ENCODE peak calls at places on chromosome 11, in six cellular contexts. One of them, this sample, is unnamed.

GRCh38 chr11:30990625-30991348 is 378.8 kb downstream of the DCDC1 start:
- DNase-seq in WTC11: no peak
- DNase-seq in endothelial cell: no peak
- DNase-seq in stimulated activated CD8-positive, alpha-beta memory T cell treated with anti-CD3 and anti-CD28 coated beads, Interleukin-15, amount 100 ng/mL, for 4 hours: no peak
- DNase-seq in cerebellar cortex: no peak
- DNase-seq in coronary artery: no peak
- DNase-seq in this sample: no peak

GRCh38 chr11:76210920-76211851 is 4.9 kb upstream of the WNT11 start:
- DNase-seq in WTC11: no peak
- DNase-seq in stimulated activated CD8-positive, alpha-beta memory T cell treated with anti-CD3 and anti-CD28 coated beads, Interleukin-15, amount 100 ng/mL, for 4 hours: no peak
- DNase-seq in endothelial cell: no peak
- DNase-seq in coronary artery: no peak
- DNase-seq in cerebellar cortex: no peak
- DNase-seq in this sample: no peak

GRCh38 chr11:96713301-96713700 is 323.5 kb downstream of the JRKL start:
- DNase-seq in cerebellar cortex: no peak
- DNase-seq in WTC11: no peak
- DNase-seq in endothelial cell: no peak
- DNase-seq in coronary artery: no peak
- DNase-seq in stimulated activated CD8-positive, alpha-beta memory T cell treated with anti-CD3 and anti-CD28 coated beads, Interleukin-15, amount 100 ng/mL, for 4 hours: no peak
- DNase-seq in this sample: no peak

GRCh38 chr11:134360050-134360835 is 28.5 kb downstream of the GLB1L2 start:
- DNase-seq in cerebellar cortex: peak
- DNase-seq in WTC11: peak
- DNase-seq in stimulated activated CD8-positive, alpha-beta memory T cell treated with anti-CD3 and anti-CD28 coated beads, Interleukin-15, amount 100 ng/mL, for 4 hours: peak
- DNase-seq in endothelial cell: peak
- DNase-seq in coronary artery: no peak
- DNase-seq in this sample: peak

GRCh38 chr11:119664063-119664572 is 64.9 kb downstream of the NECTIN1 start:
- DNase-seq in WTC11: peak
- DNase-seq in cerebellar cortex: no peak
- DNase-seq in endothelial cell: no peak
- DNase-seq in coronary artery: no peak
- DNase-seq in stimulated activated CD8-positive, alpha-beta memory T cell treated with anti-CD3 and anti-CD28 coated beads, Interleukin-15, amount 100 ng/mL, for 4 hours: no peak
- DNase-seq in this sample: no peak

GRCh38 chr11:93577291-93577690 is 34.1 kb upstream of the SMCO4 start:
- DNase-seq in WTC11: no peak
- DNase-seq in stimulated activated CD8-positive, alpha-beta memory T cell treated with anti-CD3 and anti-CD28 coated beads, Interleukin-15, amount 100 ng/mL, for 4 hours: no peak
- DNase-seq in cerebellar cortex: no peak
- DNase-seq in coronary artery: no peak
- DNase-seq in endothelial cell: no peak
- DNase-seq in this sample: peak

GRCh38 chr11:3939651-3940190 is 84.3 kb downstream of the STIM1 start:
- DNase-seq in WTC11: no peak
- DNase-seq in coronary artery: no peak
- DNase-seq in stimulated activated CD8-positive, alpha-beta memory T cell treated with anti-CD3 and anti-CD28 coated beads, Interleukin-15, amount 100 ng/mL, for 4 hours: no peak
- DNase-seq in endothelial cell: no peak
- DNase-seq in cerebellar cortex: no peak
- DNase-seq in this sample: peak

GRCh38 chr11:12430351-12430750 is 53.0 kb downstream of the PARVA start:
- DNase-seq in WTC11: no peak
- DNase-seq in cerebellar cortex: no peak
- DNase-seq in stimulated activated CD8-positive, alpha-beta memory T cell treated with anti-CD3 and anti-CD28 coated beads, Interleukin-15, amount 100 ng/mL, for 4 hours: no peak
- DNase-seq in endothelial cell: no peak
- DNase-seq in coronary artery: no peak
- DNase-seq in this sample: peak

GRCh38 chr11:92607969-92608711 is 361.3 kb upstream of the MTNR1B start:
- DNase-seq in cerebellar cortex: no peak
- DNase-seq in WTC11: no peak
- DNase-seq in coronary artery: no peak
- DNase-seq in stimulated activated CD8-positive, alpha-beta memory T cell treated with anti-CD3 and anti-CD28 coated beads, Interleukin-15, amount 100 ng/mL, for 4 hours: no peak
- DNase-seq in endothelial cell: no peak
- DNase-seq in this sample: no peak